ENCODE peak calls at places on chromosomes 7 and 10, in six cellular contexts. F, S, J, E, U and L are unnamed samples. For H3K4me1, the result is how much of the 10 kb centered on the place peaks cover.

GRCh38 chr7:5549096-5549896 is 125.7 kb upstream of the TNRC18 start:
- DNase-seq in F (peak), S (no peak), J (no peak), E (peak), U (peak), L (no peak)

GRCh38 chr10:93268021-93268420 is 194.3 kb downstream of the CYP26A1 start:
- DNase-seq in F (no peak), S (no peak), J (no peak), E (no peak), U (no peak), L (no peak)

GRCh38 chr7:99631311-99632109 is 14.8 kb downstream of the ZSCAN25 start:
- DNase-seq in F (no peak), S (no peak), J (no peak), E (no peak), U (peak), L (no peak)

GRCh38 chr10:51789118-51789517 is 89.7 kb upstream of the CSTF2T start:
- DNase-seq in F (no peak), S (no peak), J (no peak), E (no peak), U (no peak), L (no peak)

GRCh38 chr10:58438340-58438739 is 53.1 kb downstream of the TFAM start:
- DNase-seq in F (no peak), S (no peak), J (no peak), E (peak), U (no peak), L (no peak)

GRCh38 chr7:74656911-74657691 is 417 bp upstream of the GTF2I start:
- DNase-seq in F (peak), S (peak), J (peak), E (peak), U (peak), L (peak)

GRCh38 chr10:93412801-93413200 is 69.3 kb downstream of the MYOF start:
- DNase-seq in F (no peak), S (no peak), J (no peak), E (no peak), U (no peak), L (no peak)

GRCh38 chr10:102235598-102235920 is 5.8 kb downstream of the PITX3 start:
- DNase-seq in F (no peak), S (no peak), J (no peak), E (no peak), U (no peak), L (no peak)

GRCh38 chr10:46516660-46517416 is 39.6 kb downstream of the GPRIN2 start:
- DNase-seq in F (peak), S (no peak), J (peak), E (peak), U (peak), L (no peak)

GRCh38 chr7:122412886-122413285 is 108.3 kb upstream of the FEZF1 start:
- DNase-seq in F (no peak), S (no peak), J (no peak), E (peak), U (peak), L (no peak)

GRCh38 chr10:99532687-99533495 is at the start of gene NKX2-3:
- DNase-seq in F (peak), S (no peak), J (peak), E (peak), U (peak), L (peak)

GRCh38 chr7:94368371-94368791 is 26.3 kb upstream of the COL1A2 start:
- DNase-seq in F (no peak), S (no peak), J (no peak), E (peak), U (peak), L (no peak)

GRCh38 chr10:6267941-6268340 is 65.2 kb downstream of the PFKFB3 start:
- DNase-seq in F (no peak), S (no peak), J (no peak), E (no peak), U (no peak), L (no peak)

GRCh38 chr7:52696183-52696582 is 339.2 kb upstream of the POM121L12 start:
- DNase-seq in F (no peak), S (no peak), J (no peak), E (no peak), U (no peak), L (no peak)

GRCh38 chr7:27220440-27220955 is 20.6 kb upstream of the HOXA13 start:
- DNase-seq in F (no peak), S (no peak), J (peak), E (no peak), U (no peak), L (no peak)

GRCh38 chr10:98150544-98150943 is 16.1 kb downstream of the R3HCC1L start:
- DNase-seq in F (no peak), S (no peak), J (no peak), E (peak), U (no peak), L (no peak)

GRCh38 chr7:128838981-128839731 is 8.9 kb downstream of the FLNC start:
- DNase-seq in F (no peak), S (no peak), J (peak), E (no peak), U (no peak), L (peak)

GRCh38 chr7:159015081-159015893 is 129.4 kb downstream of the VIPR2 start:
- DNase-seq in F (peak), S (no peak), J (peak), E (peak), U (peak), L (peak)

GRCh38 chr7:23490357-23491131 is 20.3 kb upstream of the IGF2BP3 start:
- DNase-seq in F (peak), S (no peak), J (peak), E (no peak), U (no peak), L (peak)

GRCh38 chr10:124728071-124728829 is 15.9 kb downstream of the FAM53B start:
- DNase-seq in F (peak), S (no peak), J (no peak), E (peak), U (no peak), L (no peak)

GRCh38 chr7:44801890-44802289 is 5.4 kb downstream of the PPIA start:
- DNase-seq in F (no peak), S (no peak), J (no peak), E (peak), U (no peak), L (no peak)

GRCh38 chr7:16918288-16918895 is 36.6 kb upstream of the AGR3 start:
- DNase-seq in F (no peak), S (no peak), J (no peak), E (peak), U (peak), L (no peak)

GRCh38 chr7:114864278-114864677 is 57.6 kb upstream of the MDFIC start:
- DNase-seq in F (no peak), S (no peak), J (no peak), E (no peak), U (no peak), L (no peak)

GRCh38 chr7:134995239-134996096 is 9.2 kb downstream of the AGBL3 start:
- DNase-seq in F (no peak), S (no peak), J (no peak), E (peak), U (peak), L (no peak)

GRCh38 chr7:136251826-136252225 is 274.7 kb upstream of the MTPN start:
- DNase-seq in F (no peak), S (no peak), J (no peak), E (no peak), U (no peak), L (no peak)

DNA sequence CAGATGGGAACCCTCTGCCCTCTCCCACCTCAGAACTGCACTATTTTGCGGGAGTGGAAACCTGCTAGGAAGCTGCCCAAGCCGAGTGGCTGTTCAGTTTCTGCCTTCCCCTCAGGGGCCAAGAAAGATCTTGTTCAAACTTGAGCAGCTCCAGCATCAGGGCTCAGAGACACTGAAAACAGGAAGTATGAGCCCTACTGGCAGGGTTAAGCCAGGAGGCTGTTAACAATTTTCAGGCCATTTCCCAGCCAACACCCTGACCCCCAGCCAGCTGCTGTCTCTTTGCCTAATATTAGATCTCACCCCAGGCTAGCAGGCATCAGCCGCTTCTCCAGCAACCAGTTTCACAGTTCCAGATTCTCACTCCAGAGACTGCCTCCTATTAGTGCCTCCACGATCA is 9.2 kb downstream of the PLAU start:
- DNase-seq in F (peak), S (no peak), J (peak), E (peak), U (no peak), L (peak)
- H3K4me1 ChIP-seq in F (under half), S (under half), J (under half), E (under half), U (under half), L (under half)

GRCh38 chr10:119215371-119215770 is 8.0 kb downstream of the GRK5 start:
- DNase-seq in F (no peak), S (no peak), J (no peak), E (no peak), U (no peak), L (no peak)
- H3K4me3 ChIP-seq in F (no peak), S (no peak), J (no peak), E (no peak), U (no peak), L (no peak)

GRCh38 chr7:55623617-55624016 is 51.3 kb upstream of the VOPP1 start:
- DNase-seq in F (no peak), S (no peak), J (no peak), E (no peak), U (no peak), L (no peak)
- H3K4me1 ChIP-seq in F (under half), S (under half), J (under half), E (under half), U (under half), L (under half)

DNA sequence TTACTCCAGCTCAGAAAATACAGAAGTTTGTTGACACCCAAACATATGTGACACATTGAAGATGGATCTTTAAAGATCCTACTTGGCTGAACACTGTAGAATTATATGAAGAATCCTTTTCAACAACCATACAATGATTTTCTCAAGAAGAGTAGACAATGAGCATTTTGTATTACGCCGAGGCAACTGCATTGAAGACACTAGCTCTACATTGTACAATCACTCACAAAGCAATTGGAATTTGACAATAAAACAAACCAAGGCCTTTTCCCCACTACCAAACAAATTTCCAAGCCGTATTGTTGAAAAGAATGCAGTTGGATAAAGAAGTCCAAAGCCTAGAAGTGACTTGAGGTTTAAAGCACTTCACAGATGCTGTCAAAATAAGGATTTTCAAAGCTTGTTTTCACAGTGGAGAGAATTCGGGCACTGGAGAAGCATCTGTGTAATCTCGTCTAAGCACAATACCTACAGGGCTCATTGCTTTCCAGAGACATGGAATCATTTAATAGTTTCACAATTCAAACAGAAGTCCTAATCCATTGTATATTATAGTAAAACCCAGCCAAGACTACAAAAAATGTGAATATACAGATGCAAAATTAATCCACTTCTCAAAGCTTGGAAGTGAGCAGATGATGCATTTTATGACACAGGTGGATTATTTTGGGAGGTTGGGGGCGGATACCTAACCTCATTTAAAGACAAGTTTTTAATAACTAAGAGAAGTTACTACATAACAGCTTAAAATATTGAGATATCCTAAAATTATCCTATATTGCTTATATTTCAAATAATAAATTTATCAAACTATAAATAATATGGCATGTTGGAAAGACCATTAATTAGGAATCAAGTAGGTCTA is 78.6 kb downstream of the SORCS1 start:
- DNase-seq in F (no peak), S (no peak), J (no peak), E (no peak), U (no peak), L (no peak)
- H3K4me3 ChIP-seq in F (no peak), S (no peak), J (no peak), E (no peak), U (no peak), L (no peak)